ENCODE peak calls at places on chromosomes 16 and 17, in six cellular contexts. One of them, this sample, is unnamed.

GRCh38 chr16:69166946-69167930 is 19.7 kb upstream of the SNTB2 start:
- DNase-seq in hepatocyte: no peak
- DNase-seq in dorsolateral prefrontal cortex: no peak
- DNase-seq in stomach: no peak
- DNase-seq in cardiac fibroblast: no peak
- DNase-seq in IMR-90: peak; percentile 65
- DNase-seq in this sample: no peak

GRCh38 chr17:74369665-74370490 is 2.6 kb downstream of the GPR142 start:
- DNase-seq in dorsolateral prefrontal cortex: no peak
- DNase-seq in hepatocyte: no peak
- DNase-seq in stomach: no peak
- DNase-seq in IMR-90: no peak
- DNase-seq in cardiac fibroblast: no peak
- DNase-seq in this sample: no peak

GRCh38 chr17:2076461-2076984 is 21.6 kb downstream of the HIC1 start:
- DNase-seq in IMR-90: peak; percentile 45
- DNase-seq in hepatocyte: peak; percentile 63
- DNase-seq in stomach: no peak
- DNase-seq in cardiac fibroblast: peak; percentile 21
- DNase-seq in dorsolateral prefrontal cortex: no peak
- DNase-seq in this sample: peak; percentile 47

GRCh38 chr16:8590161-8590688 is at the start of gene TMEM114:
- DNase-seq in IMR-90: no peak
- DNase-seq in dorsolateral prefrontal cortex: no peak
- DNase-seq in cardiac fibroblast: no peak
- DNase-seq in hepatocyte: no peak
- DNase-seq in stomach: no peak
- DNase-seq in this sample: no peak

GRCh38 chr16:87178177-87178863 is 138.9 kb downstream of the C16orf95 start:
- DNase-seq in IMR-90: no peak
- DNase-seq in hepatocyte: peak; percentile 44
- DNase-seq in dorsolateral prefrontal cortex: no peak
- DNase-seq in cardiac fibroblast: no peak
- DNase-seq in stomach: no peak
- DNase-seq in this sample: peak; percentile 50

GRCh38 chr17:74780443-74781238 is 4.5 kb upstream of the NAT9 start:
- DNase-seq in cardiac fibroblast: no peak
- DNase-seq in stomach: no peak
- DNase-seq in hepatocyte: no peak
- DNase-seq in dorsolateral prefrontal cortex: no peak
- DNase-seq in IMR-90: no peak
- DNase-seq in this sample: peak; percentile 20

GRCh38 chr17:51260960-51261958 is 913 bp downstream of the UTP18 start:
- DNase-seq in stomach: peak; percentile 74
- DNase-seq in IMR-90: no peak
- DNase-seq in hepatocyte: peak; percentile 87
- DNase-seq in dorsolateral prefrontal cortex: peak; percentile 60
- DNase-seq in cardiac fibroblast: peak; percentile 45
- DNase-seq in this sample: peak; percentile 35

GRCh38 chr17:73826872-73827228 is 182.6 kb upstream of the SDK2 start:
- DNase-seq in hepatocyte: no peak
- DNase-seq in dorsolateral prefrontal cortex: no peak
- DNase-seq in cardiac fibroblast: no peak
- DNase-seq in stomach: no peak
- DNase-seq in IMR-90: no peak
- DNase-seq in this sample: no peak

GRCh38 chr17:50890675-50891516 is 24.7 kb upstream of the TOB1 start:
- DNase-seq in IMR-90: no peak
- DNase-seq in stomach: peak; percentile 25
- DNase-seq in dorsolateral prefrontal cortex: no peak
- DNase-seq in cardiac fibroblast: no peak
- DNase-seq in hepatocyte: peak; percentile 64
- DNase-seq in this sample: no peak

GRCh38 chr17:57634713-57635465 is 110.2 kb downstream of the CCDC182 start:
- DNase-seq in stomach: no peak
- DNase-seq in dorsolateral prefrontal cortex: no peak
- DNase-seq in hepatocyte: no peak
- DNase-seq in IMR-90: peak; percentile 78
- DNase-seq in cardiac fibroblast: no peak
- DNase-seq in this sample: peak; percentile 28

GRCh38 chr16:80509872-80510271 is 30.9 kb upstream of the DYNLRB2 start:
- DNase-seq in cardiac fibroblast: no peak
- DNase-seq in IMR-90: no peak
- DNase-seq in stomach: no peak
- DNase-seq in dorsolateral prefrontal cortex: no peak
- DNase-seq in hepatocyte: no peak
- DNase-seq in this sample: no peak

GRCh38 chr17:63555475-63556156 is 5.3 kb downstream of the DCAF7 start:
- DNase-seq in cardiac fibroblast: no peak
- DNase-seq in IMR-90: no peak
- DNase-seq in hepatocyte: no peak
- DNase-seq in dorsolateral prefrontal cortex: no peak
- DNase-seq in stomach: no peak
- DNase-seq in this sample: no peak

GRCh38 chr16:65538945-65539344 is 417.1 kb upstream of the CDH11 start:
- DNase-seq in cardiac fibroblast: peak; percentile 53
- DNase-seq in dorsolateral prefrontal cortex: no peak
- DNase-seq in stomach: no peak
- DNase-seq in IMR-90: peak; percentile 60
- DNase-seq in hepatocyte: no peak
- DNase-seq in this sample: peak; percentile 34

GRCh38 chr16:80436510-80436909 is 104.3 kb upstream of the DYNLRB2 start:
- DNase-seq in cardiac fibroblast: no peak
- DNase-seq in hepatocyte: no peak
- DNase-seq in dorsolateral prefrontal cortex: no peak
- DNase-seq in IMR-90: no peak
- DNase-seq in stomach: no peak
- DNase-seq in this sample: no peak

GRCh38 chr17:59160203-59161025 is 4.9 kb downstream of the PRR11 start:
- DNase-seq in hepatocyte: no peak
- DNase-seq in IMR-90: no peak
- DNase-seq in stomach: no peak
- DNase-seq in cardiac fibroblast: peak; percentile 18
- DNase-seq in dorsolateral prefrontal cortex: no peak
- DNase-seq in this sample: peak; percentile 38

GRCh38 chr17:10756604-10757003 is 26.8 kb upstream of the TMEM220 start:
- DNase-seq in IMR-90: no peak
- DNase-seq in cardiac fibroblast: no peak
- DNase-seq in dorsolateral prefrontal cortex: no peak
- DNase-seq in stomach: peak; percentile 61
- DNase-seq in hepatocyte: no peak
- DNase-seq in this sample: no peak

GRCh38 chr16:50313596-50314483 is 47.5 kb downstream of the ADCY7 start:
- DNase-seq in dorsolateral prefrontal cortex: peak; percentile 64
- DNase-seq in stomach: peak; percentile 25
- DNase-seq in IMR-90: peak; percentile 12
- DNase-seq in cardiac fibroblast: peak; percentile 79
- DNase-seq in hepatocyte: peak; percentile 37
- DNase-seq in this sample: peak; percentile 74

GRCh38 chr16:57548424-57548823 is 6.0 kb downstream of the ADGRG5 start:
- DNase-seq in stomach: no peak
- DNase-seq in dorsolateral prefrontal cortex: no peak
- DNase-seq in IMR-90: no peak
- DNase-seq in cardiac fibroblast: no peak
- DNase-seq in hepatocyte: no peak
- DNase-seq in this sample: no peak

GRCh38 chr16:89257281-89257731 is 39.8 kb downstream of the ZNF778 start:
- DNase-seq in IMR-90: no peak
- DNase-seq in hepatocyte: no peak
- DNase-seq in cardiac fibroblast: peak; percentile 18
- DNase-seq in stomach: no peak
- DNase-seq in dorsolateral prefrontal cortex: no peak
- DNase-seq in this sample: peak; percentile 21

GRCh38 chr16:24967074-24967473 is 48.1 kb downstream of the ARHGAP17 start:
- DNase-seq in dorsolateral prefrontal cortex: no peak
- DNase-seq in stomach: no peak
- DNase-seq in IMR-90: no peak
- DNase-seq in hepatocyte: no peak
- DNase-seq in cardiac fibroblast: no peak
- DNase-seq in this sample: no peak

GRCh38 chr17:38444151-38444550 is 15.9 kb downstream of the ARHGAP23 start:
- DNase-seq in stomach: peak; percentile 78
- DNase-seq in IMR-90: peak; percentile 63
- DNase-seq in hepatocyte: peak; percentile 88
- DNase-seq in dorsolateral prefrontal cortex: peak; percentile 82
- DNase-seq in cardiac fibroblast: peak; percentile 75
- DNase-seq in this sample: peak; percentile 69

DNA sequence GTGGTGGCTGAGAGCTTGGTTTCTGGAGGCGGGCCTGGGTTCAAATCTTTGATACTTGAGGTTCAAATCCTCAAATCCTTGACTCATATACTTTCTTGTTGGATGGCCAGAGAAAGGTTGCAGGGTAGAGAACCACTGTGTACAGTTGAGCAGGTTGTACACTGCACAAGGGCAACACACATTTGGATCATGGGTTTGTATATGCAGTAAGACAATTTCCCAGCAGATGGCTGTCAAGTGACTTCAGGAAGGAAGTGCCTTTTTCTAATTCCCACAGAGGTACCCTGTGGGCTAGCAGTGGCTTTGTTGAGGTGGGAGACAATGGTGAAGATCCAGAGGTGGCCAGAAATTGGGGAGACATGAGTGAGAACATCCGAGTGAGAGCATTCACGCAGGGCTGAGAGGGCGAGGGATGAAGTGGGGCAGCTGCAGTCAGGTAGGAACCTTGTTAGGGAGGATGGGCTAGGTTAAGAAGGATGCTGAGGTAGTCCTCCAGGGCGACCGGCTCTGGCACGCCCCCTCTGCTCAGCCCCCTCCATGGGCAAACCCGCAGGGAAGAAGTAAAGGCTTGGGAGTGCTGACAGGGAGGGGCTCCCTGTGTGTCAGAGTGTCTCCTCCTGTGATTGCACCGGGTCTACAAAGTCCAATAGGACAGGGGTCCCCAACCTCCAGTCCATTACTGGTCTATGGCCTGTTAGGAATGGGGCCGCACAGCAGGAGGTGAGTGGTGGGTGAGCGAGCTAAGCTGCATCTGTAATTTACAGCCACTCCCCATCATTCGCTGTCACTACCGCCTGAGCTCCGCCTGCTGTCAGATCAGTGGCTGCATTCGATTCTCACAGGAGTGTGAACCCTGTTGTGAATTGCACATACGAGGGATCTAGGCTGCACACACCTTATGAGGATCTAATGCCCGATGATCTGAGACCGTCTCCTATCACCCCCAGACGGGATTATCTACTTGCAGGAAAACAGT is 2.7 kb downstream of the C16orf89 start:
- DNase-seq in cardiac fibroblast: no peak
- DNase-seq in hepatocyte: no peak
- DNase-seq in stomach: no peak
- DNase-seq in dorsolateral prefrontal cortex: no peak
- DNase-seq in IMR-90: no peak
- DNase-seq in this sample: no peak
- TF ChIP-seq CTCF in cardiac fibroblast: no peak
- TF ChIP-seq CTCF in hepatocyte: no peak
- TF ChIP-seq CTCF in stomach: no peak
- TF ChIP-seq CTCF in dorsolateral prefrontal cortex: no peak
- TF ChIP-seq CTCF in IMR-90: no peak
- TF ChIP-seq CTCF in this sample: no peak

GRCh38 chr17:36977568-36977967 is 28.8 kb downstream of the AATF start:
- DNase-seq in stomach: no peak
- DNase-seq in dorsolateral prefrontal cortex: no peak
- DNase-seq in hepatocyte: no peak
- DNase-seq in cardiac fibroblast: no peak
- DNase-seq in IMR-90: no peak
- DNase-seq in this sample: no peak
- H3K4me3 ChIP-seq in stomach: no peak overlapping the region
- H3K4me3 ChIP-seq in dorsolateral prefrontal cortex: no peak overlapping the region
- H3K4me3 ChIP-seq in hepatocyte: no peak overlapping the region
- H3K4me3 ChIP-seq in cardiac fibroblast: no peak overlapping the region
- H3K4me3 ChIP-seq in IMR-90: no peak overlapping the region
- H3K4me3 ChIP-seq in this sample: no peak overlapping the region

GRCh38 chr17:6166492-6167179 is 96.5 kb downstream of the WSCD1 start:
- DNase-seq in IMR-90: no peak
- DNase-seq in dorsolateral prefrontal cortex: no peak
- DNase-seq in hepatocyte: no peak
- DNase-seq in cardiac fibroblast: no peak
- DNase-seq in stomach: no peak
- DNase-seq in this sample: no peak
- TF ChIP-seq CTCF in IMR-90: no peak
- TF ChIP-seq CTCF in dorsolateral prefrontal cortex: no peak
- TF ChIP-seq CTCF in hepatocyte: no peak
- TF ChIP-seq CTCF in cardiac fibroblast: no peak
- TF ChIP-seq CTCF in stomach: no peak
- TF ChIP-seq CTCF in this sample: no peak

DNA sequence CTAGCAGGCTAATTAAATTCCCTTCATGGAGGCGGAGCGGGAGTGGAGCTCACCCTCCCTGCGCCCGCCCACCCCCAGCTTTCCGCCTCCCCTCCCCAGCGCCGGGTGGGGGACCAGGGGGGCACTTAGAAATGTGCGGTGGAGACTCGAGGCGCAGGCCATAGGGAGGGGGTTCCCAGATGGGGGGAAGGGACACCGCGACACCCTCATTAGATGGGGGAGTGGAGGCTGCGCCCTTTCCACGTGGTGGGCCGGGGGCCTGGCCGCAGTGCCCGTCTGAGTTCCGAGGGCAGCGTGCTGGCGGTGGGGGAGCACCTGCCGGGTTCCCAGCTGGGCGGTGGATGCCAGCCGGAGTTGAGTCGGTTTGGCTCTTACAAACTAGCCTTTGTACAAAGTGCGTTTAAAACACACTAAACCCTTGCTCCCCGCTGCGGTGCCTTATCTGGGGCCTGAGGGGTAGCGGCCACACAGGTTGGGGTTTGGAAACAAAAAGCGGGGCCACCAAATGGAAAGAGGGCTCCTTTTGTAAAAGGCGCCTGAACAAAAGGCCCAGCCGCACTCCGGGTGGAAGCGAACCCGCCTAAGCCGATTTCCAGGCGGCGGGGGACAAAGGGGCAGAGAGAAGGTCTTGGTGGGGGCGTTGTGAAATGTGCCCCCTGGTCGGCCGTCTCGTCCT is 1.4 kb downstream of the GSE1 start:
- DNase-seq in hepatocyte: no peak
- DNase-seq in stomach: no peak
- DNase-seq in dorsolateral prefrontal cortex: no peak
- DNase-seq in cardiac fibroblast: no peak
- DNase-seq in IMR-90: no peak
- DNase-seq in this sample: no peak
- H3K4me3 ChIP-seq in hepatocyte: peak overlapping the region; percentile 84
- H3K4me3 ChIP-seq in stomach: peak overlapping the region; percentile 78
- H3K4me3 ChIP-seq in dorsolateral prefrontal cortex: peak overlapping the region; percentile 66
- H3K4me3 ChIP-seq in cardiac fibroblast: no peak overlapping the region
- H3K4me3 ChIP-seq in IMR-90: no peak overlapping the region
- H3K4me3 ChIP-seq in this sample: no peak overlapping the region

GRCh38 chr17:42531455-42532354 is 4.3 kb upstream of the NAGLU start:
- DNase-seq in IMR-90: peak; percentile 34
- DNase-seq in cardiac fibroblast: peak; percentile 50
- DNase-seq in dorsolateral prefrontal cortex: peak; percentile 67
- DNase-seq in stomach: peak; percentile 70
- DNase-seq in hepatocyte: peak; percentile 86
- DNase-seq in this sample: no peak
- TF ChIP-seq CTCF in IMR-90: peak; percentile 39
- TF ChIP-seq CTCF in cardiac fibroblast: peak; percentile 31
- TF ChIP-seq CTCF in dorsolateral prefrontal cortex: peak; percentile 61
- TF ChIP-seq CTCF in stomach: peak; percentile 27
- TF ChIP-seq CTCF in hepatocyte: peak; percentile 39
- TF ChIP-seq CTCF in this sample: peak; percentile 34